ENCODE peak calls at places on chromosomes 2 and 18, in six cellular contexts. M is fibroblast of lung, I is right atrium auricular region, D is adrenal gland, F is tibial artery, P is keratinocyte. R is an unnamed sample.

GRCh38 chr18:74549591-74550104 is 15.3 kb downstream of the CNDP1 start:
- DNase-seq in M (no peak), I (no peak), D (no peak), F (no peak), P (no peak), R (no peak)

GRCh38 chr18:49177812-49178211 is 227.0 kb upstream of the SMAD7 start:
- DNase-seq in M (peak; percentile 90), I (no peak), D (no peak), F (no peak), P (no peak), R (no peak)

GRCh38 chr2:239321596-239322413 is 79.0 kb downstream of the HDAC4 start:
- DNase-seq in M (no peak), I (no peak), D (peak; percentile 20), F (no peak), P (no peak), R (peak; percentile 22)

GRCh38 chr18:12262748-12263147 is 8.6 kb downstream of the CIDEA start:
- DNase-seq in M (no peak), I (no peak), D (no peak), F (no peak), P (no peak), R (no peak)

GRCh38 chr18:46502444-46502843 is 154.6 kb downstream of the LOXHD1 start:
- DNase-seq in M (peak; percentile 5), I (no peak), D (no peak), F (no peak), P (no peak), R (no peak)

GRCh38 chr2:144659731-144660275 is 139.9 kb upstream of the ZEB2 start:
- DNase-seq in M (peak; percentile 99), I (peak; percentile 73), D (peak; percentile 34), F (peak; percentile 42), P (peak; percentile 98), R (no peak)

GRCh38 chr2:165572155-165572554 is 102.7 kb downstream of the CSRNP3 start:
- DNase-seq in M (peak; percentile 8), I (no peak), D (no peak), F (no peak), P (no peak), R (no peak)

GRCh38 chr2:237717366-237718276 is 81.0 kb upstream of the RBM44 start:
- DNase-seq in M (no peak), I (no peak), D (no peak), F (no peak), P (no peak), R (peak; percentile 25)

GRCh38 chr2:132415256-132416079 is 1.1 kb upstream of the GPR39 start:
- DNase-seq in M (no peak), I (no peak), D (no peak), F (no peak), P (no peak), R (no peak)

GRCh38 chr18:37617623-37618022 is 52.0 kb upstream of the CELF4 start:
- DNase-seq in M (no peak), I (no peak), D (no peak), F (no peak), P (no peak), R (no peak)

GRCh38 chr2:225103737-225104141 is 61.5 kb upstream of the DOCK10 start:
- DNase-seq in M (peak; percentile 88), I (no peak), D (no peak), F (no peak), P (no peak), R (no peak)

GRCh38 chr2:176122633-176123482 is at the start of gene HOXD9:
- DNase-seq in M (no peak), I (no peak), D (peak; percentile 83), F (peak; percentile 76), P (no peak), R (no peak)

GRCh38 chr18:26655010-26655613 is 106.8 kb upstream of the KCTD1 start:
- DNase-seq in M (peak; percentile 23), I (no peak), D (no peak), F (no peak), P (no peak), R (no peak)

GRCh38 chr2:175871949-175872348 is 130.1 kb downstream of the LNPK start:
- DNase-seq in M (no peak), I (no peak), D (no peak), F (no peak), P (no peak), R (no peak)

GRCh38 chr2:218003994-218004419 is 1.2 kb upstream of the TNS1 start:
- DNase-seq in M (peak; percentile 99), I (peak; percentile 94), D (peak; percentile 92), F (peak; percentile 94), P (no peak), R (peak; percentile 61)

GRCh38 chr2:168336786-168337388 is 89.5 kb upstream of the STK39 start:
- DNase-seq in M (no peak), I (no peak), D (no peak), F (no peak), P (peak; percentile 25), R (peak; percentile 27)

GRCh38 chr2:190344275-190344827 is 962 bp downstream of the INPP1 start:
- DNase-seq in M (peak; percentile 23), I (peak; percentile 68), D (peak; percentile 50), F (peak; percentile 45), P (no peak), R (peak; percentile 58)

GRCh38 chr18:48031011-48031480 is 100.6 kb upstream of the SMAD2 start:
- DNase-seq in M (peak; percentile 45), I (no peak), D (peak; percentile 79), F (peak; percentile 30), P (no peak), R (no peak)

GRCh38 chr2:160666019-160666676 is 172.5 kb upstream of the RBMS1 start:
- DNase-seq in M (peak; percentile 99), I (no peak), D (no peak), F (no peak), P (no peak), R (no peak)

DNA sequence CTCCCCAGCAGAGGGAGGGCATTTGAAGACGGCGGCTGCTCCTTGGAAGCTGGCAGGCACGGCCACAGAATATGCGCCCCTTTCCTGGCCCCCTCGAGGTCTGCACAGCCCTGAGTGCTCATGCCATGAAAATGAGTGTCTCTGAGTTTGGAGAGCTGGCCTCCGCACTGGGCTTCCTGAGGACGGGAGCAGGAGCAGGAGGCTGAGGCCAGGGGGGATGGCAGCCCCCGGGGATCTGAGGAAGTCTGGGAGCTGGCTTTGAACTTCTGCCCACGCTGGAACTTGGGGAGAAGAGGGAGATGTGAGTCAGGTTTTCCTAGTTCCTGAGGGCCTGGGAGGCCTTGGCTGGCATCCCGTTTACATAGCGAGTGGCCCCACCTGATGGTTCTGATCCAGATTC is 47.0 kb downstream of the RRM2 start:
- DNase-seq in M (peak; percentile 68), I (no peak), D (no peak), F (no peak), P (no peak), R (no peak)
- H3K27ac ChIP-seq in M (no peak overlapping the region), I (no peak overlapping the region), D (no peak overlapping the region), F (no peak overlapping the region), P (no peak overlapping the region), R (no peak overlapping the region)

GRCh38 chr2:17879913-17880274 is 1.4 kb downstream of the KCNS3 start:
- DNase-seq in M (no peak), I (no peak), D (no peak), F (no peak), P (no peak), R (no peak)

GRCh38 chr2:17879137-17879912 is 858 bp downstream of the KCNS3 start:
- DNase-seq in M (peak; percentile 52), I (peak; percentile 68), D (peak; percentile 48), F (peak; percentile 42), P (peak; percentile 21), R (peak; percentile 42)

GRCh38 chr2:17876590-17876989 is 1.9 kb upstream of the KCNS3 start:
- DNase-seq in M (no peak), I (no peak), D (no peak), F (no peak), P (no peak), R (no peak)

GRCh38 chr2:17877811-17878221 is 651 bp upstream of the KCNS3 start:
- DNase-seq in M (peak; percentile 19), I (no peak), D (no peak), F (peak; percentile 27), P (no peak), R (no peak)

GRCh38 chr2:17878222-17879136 is at the start of gene KCNS3:
- DNase-seq in M (peak; percentile 21), I (no peak), D (no peak), F (peak; percentile 34), P (no peak), R (no peak)
- H3K4me1 ChIP-seq in M (peaks cover 5% of the 10 kb centered on the region), I (peaks cover 24% of the 10 kb centered on the region), D (peaks cover 10% of the 10 kb centered on the region), F (peaks cover 5% of the 10 kb centered on the region), P (no peaks in the 10 kb centered on the region), R (no peaks in the 10 kb centered on the region)

DNA sequence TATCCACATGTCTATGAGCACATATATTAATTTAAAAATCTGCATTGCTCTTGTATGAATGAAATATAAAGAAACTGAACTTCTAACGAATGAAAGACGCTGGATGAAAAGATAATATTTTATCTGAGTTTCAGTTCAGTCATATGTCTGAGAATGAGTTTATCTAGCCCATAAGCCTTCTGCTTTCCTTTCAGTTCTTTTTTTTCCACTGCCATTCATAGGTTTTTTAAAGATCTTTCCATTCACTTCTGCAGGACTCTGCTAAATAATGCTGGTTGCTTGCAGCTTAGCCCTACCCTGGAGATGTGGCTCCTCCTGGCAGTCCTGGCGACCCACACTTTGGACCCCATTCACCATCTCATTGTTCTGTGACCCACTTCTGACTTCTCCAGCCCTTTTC is 109.0 kb downstream of the BCL2 start:
- DNase-seq in M (no peak), I (no peak), D (no peak), F (no peak), P (no peak), R (no peak)
- H3K4me3 ChIP-seq in M (no peak overlapping the region), I (no peak overlapping the region), D (no peak overlapping the region), F (no peak overlapping the region), P (no peak overlapping the region), R (no peak overlapping the region)

GRCh38 chr2:127397568-127398238 is 9.9 kb upstream of the MAP3K2 start:
- DNase-seq in M (no peak), I (no peak), D (no peak), F (no peak), P (no peak), R (no peak)
- H3K27ac ChIP-seq in M (no peak overlapping the region), I (peak overlapping the region; percentile 57), D (peak overlapping the region; percentile 39), F (peak overlapping the region; percentile 70), P (no peak overlapping the region), R (peak overlapping the region; percentile 52)

GRCh38 chr2:43041167-43041566 is 185.2 kb downstream of the ZFP36L2 start:
- DNase-seq in M (peak; percentile 53), I (no peak), D (no peak), F (no peak), P (no peak), R (no peak)

GRCh38 chr2:43040084-43040854 is 186.1 kb downstream of the ZFP36L2 start:
- DNase-seq in M (no peak), I (no peak), D (no peak), F (no peak), P (no peak), R (no peak)

GRCh38 chr2:43038720-43039099 is 187.7 kb downstream of the ZFP36L2 start:
- DNase-seq in M (no peak), I (no peak), D (no peak), F (no peak), P (no peak), R (no peak)

GRCh38 chr2:43038034-43038719 is 188.2 kb downstream of the ZFP36L2 start:
- DNase-seq in M (peak; percentile 77), I (no peak), D (no peak), F (no peak), P (no peak), R (no peak)

GRCh38 chr2:43039376-43040080 is 186.9 kb downstream of the ZFP36L2 start:
- DNase-seq in M (no peak), I (no peak), D (no peak), F (no peak), P (no peak), R (peak; percentile 82)
- H3K4me1 ChIP-seq in M (peaks cover 18% of the 10 kb centered on the region), I (peaks cover 11% of the 10 kb centered on the region), D (peaks cover 10% of the 10 kb centered on the region), F (peaks cover 8% of the 10 kb centered on the region), P (peaks cover 55% of the 10 kb centered on the region), R (peaks cover 8% of the 10 kb centered on the region)

R was measured in breast epithelium.